ENCODE peak calls at places on chromosomes 1 and 21, in seven cellular contexts. R is transverse colon, T is left lung, Y is heart right ventricle, O is endothelial cell of umbilical vein, Z is body of pancreas, X is fibroblast of lung. I is an unnamed sample. For H3K4me1, the result is how much of the 10 kb centered on the place peaks cover.

GRCh38 chr1:38746413-38746812 is 113.2 kb downstream of the RRAGC start:
- DNase-seq in Z (no peak), R (no peak), Y (peak), X (no peak), T (no peak), O (no peak), I (no peak)

GRCh38 chr1:40495315-40495903 is 13.2 kb upstream of the EXO5 start:
- DNase-seq in Z (no peak), R (no peak), T (no peak), X (peak), Y (no peak), O (no peak), I (no peak)

GRCh38 chr1:25544819-25545218 is 1.4 kb downstream of the LDLRAP1 start:
- DNase-seq in X (no peak), Z (peak), Y (peak), R (peak), T (peak), O (no peak), I (no peak)

GRCh38 chr1:93323185-93323820 is 22.4 kb upstream of the DR1 start:
- DNase-seq in T (no peak), X (no peak), O (no peak), Y (no peak), Z (no peak), R (no peak), I (no peak)

GRCh38 chr21:36065497-36066036 is 4.3 kb upstream of the CBR1 start:
- DNase-seq in R (no peak), T (no peak), X (peak), Z (peak), O (peak), Y (no peak), I (no peak)

GRCh38 chr1:204080163-204080903 is 7.4 kb downstream of the SOX13 start:
- DNase-seq in Y (peak), R (peak), Z (peak), O (no peak), X (peak), T (peak), I (peak)

GRCh38 chr1:60842294-60842693 is 240.1 kb upstream of the NFIA start:
- DNase-seq in Z (no peak), X (no peak), Y (no peak), R (no peak), T (no peak), O (no peak), I (no peak)

GRCh38 chr1:23194119-23194984 is 22.9 kb downstream of the HTR1D start:
- DNase-seq in O (no peak), T (no peak), Z (no peak), X (peak), Y (no peak), R (no peak), I (no peak)

GRCh38 chr1:195763146-195763906 is 844.9 kb downstream of the KCNT2 start:
- DNase-seq in O (no peak), R (no peak), T (no peak), X (no peak), Z (no peak), Y (no peak), I (no peak)

GRCh38 chr21:37873655-37874054 is 42.6 kb downstream of the KCNJ6 start:
- DNase-seq in Z (no peak), R (no peak), T (no peak), Y (no peak), O (peak), X (peak), I (no peak)

GRCh38 chr1:10815863-10816195 is 19.4 kb upstream of the CASZ1 start:
- DNase-seq in Y (no peak), X (no peak), R (peak), T (no peak), Z (peak), O (no peak), I (no peak)

GRCh38 chr1:153789478-153790148 is 14.4 kb downstream of the SLC27A3 start:
- DNase-seq in R (no peak), O (no peak), Z (peak), X (no peak), Y (no peak), T (no peak), I (no peak)

GRCh38 chr21:30580132-30580531 is 10.1 kb downstream of the KRTAP22-2 start:
- DNase-seq in R (no peak), X (no peak), Y (no peak), T (no peak), O (no peak), Z (no peak), I (no peak)

GRCh38 chr21:45248301-45248892 is 39.3 kb downstream of the POFUT2 start:
- DNase-seq in Y (no peak), Z (no peak), X (no peak), T (no peak), R (no peak), O (no peak), I (no peak)
- H3K4me3 ChIP-seq in Y (no peak), Z (no peak), X (peak), T (no peak), R (no peak), O (no peak), I (peak)

GRCh38 chr1:31054349-31054748 is 11.2 kb downstream of the PUM1 start:
- DNase-seq in R (no peak), O (no peak), X (peak), Y (no peak), Z (no peak), T (no peak), I (no peak)

GRCh38 chr1:31058012-31058411 is 7.5 kb downstream of the PUM1 start:
- DNase-seq in Y (no peak), R (no peak), O (no peak), Z (no peak), X (no peak), T (no peak), I (no peak)

GRCh38 chr1:31055501-31055900 is 10.0 kb downstream of the PUM1 start:
- DNase-seq in Y (no peak), R (no peak), X (no peak), T (no peak), Z (no peak), O (no peak), I (no peak)

GRCh38 chr1:31055953-31056352 is 9.6 kb downstream of the PUM1 start:
- DNase-seq in R (no peak), O (no peak), T (no peak), X (no peak), Z (no peak), Y (no peak), I (no peak)

GRCh38 chr1:31054958-31055481 is 10.5 kb downstream of the PUM1 start:
- DNase-seq in X (no peak), R (no peak), Y (no peak), Z (no peak), T (no peak), O (no peak), I (no peak)
- H3K4me1 ChIP-seq in X (under half), R (half or more), Y (half or more), Z (half or more), T (half or more), O (under half), I (under half)

GRCh38 chr1:167631386-167631941 is 1.4 kb downstream of the RCSD1 start:
- DNase-seq in Z (no peak), T (no peak), R (no peak), Y (no peak), X (no peak), O (no peak), I (no peak)

GRCh38 chr1:167630568-167631385 is 745 bp downstream of the RCSD1 start:
- DNase-seq in O (no peak), X (no peak), Z (no peak), T (no peak), Y (no peak), R (peak), I (no peak)

GRCh38 chr1:167629681-167630567 is at the start of gene RCSD1:
- DNase-seq in O (no peak), T (peak), Z (no peak), X (peak), R (peak), Y (peak), I (no peak)

GRCh38 chr1:167633258-167633944 is 3.4 kb downstream of the RCSD1 start:
- DNase-seq in Y (no peak), R (no peak), X (no peak), T (no peak), O (no peak), Z (no peak), I (no peak)

DNA sequence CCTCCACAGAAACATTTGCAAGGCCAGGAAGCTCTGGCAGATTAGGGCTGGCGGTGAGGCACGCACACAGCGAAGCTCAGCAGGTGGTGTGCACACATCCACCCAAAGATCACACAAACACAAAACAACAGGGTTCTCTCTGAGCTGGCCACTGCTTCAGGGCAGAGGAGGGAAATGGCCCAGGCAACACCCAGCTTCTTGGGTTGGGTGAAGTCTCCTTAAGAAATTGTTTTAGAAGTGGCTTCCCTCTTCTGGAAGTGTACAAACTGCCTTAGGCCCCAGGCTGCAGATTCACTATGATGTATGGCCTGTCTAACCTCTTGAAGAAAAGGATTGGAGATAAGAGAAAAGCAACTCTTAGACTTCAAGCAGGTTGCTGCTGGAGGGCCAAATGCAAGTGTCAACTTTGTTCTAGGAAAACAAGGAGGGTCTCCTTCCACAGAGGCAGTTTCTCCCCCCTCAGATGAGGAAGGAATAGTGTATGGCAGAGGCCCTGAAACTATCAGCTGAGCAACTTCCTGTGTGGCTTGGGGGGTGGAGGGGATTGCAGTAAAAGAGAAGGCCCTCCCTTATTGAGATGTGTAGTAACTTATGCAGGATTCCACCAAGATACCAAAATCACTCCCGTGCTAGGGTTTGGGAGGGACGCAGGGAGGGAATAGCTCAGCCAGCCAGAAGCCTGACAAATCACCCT is 2.1 kb downstream of the RCSD1 start:
- DNase-seq in X (no peak), O (no peak), R (peak), T (no peak), Z (no peak), Y (no peak), I (no peak)
- H3K27ac ChIP-seq in X (no peak), O (no peak), R (peak), T (peak), Z (no peak), Y (peak), I (peak)

GRCh38 chr1:247908761-247909160 is 11.3 kb upstream of the OR2T8 start:
- DNase-seq in X (no peak), Z (no peak), Y (no peak), R (no peak), T (no peak), O (no peak), I (no peak)

GRCh38 chr1:247905181-247905580 is 9.8 kb downstream of the OR2W3 start:
- DNase-seq in Y (no peak), T (no peak), Z (no peak), R (no peak), O (no peak), X (no peak), I (no peak)

GRCh38 chr1:247905899-247906503 is 10.6 kb downstream of the OR2W3 start:
- DNase-seq in Y (no peak), X (no peak), R (no peak), O (no peak), T (no peak), Z (no peak), I (no peak)

GRCh38 chr1:247906504-247907047 is 11.2 kb downstream of the OR2W3 start:
- DNase-seq in Y (no peak), R (peak), O (peak), T (no peak), Z (no peak), X (peak), I (no peak)

DNA sequence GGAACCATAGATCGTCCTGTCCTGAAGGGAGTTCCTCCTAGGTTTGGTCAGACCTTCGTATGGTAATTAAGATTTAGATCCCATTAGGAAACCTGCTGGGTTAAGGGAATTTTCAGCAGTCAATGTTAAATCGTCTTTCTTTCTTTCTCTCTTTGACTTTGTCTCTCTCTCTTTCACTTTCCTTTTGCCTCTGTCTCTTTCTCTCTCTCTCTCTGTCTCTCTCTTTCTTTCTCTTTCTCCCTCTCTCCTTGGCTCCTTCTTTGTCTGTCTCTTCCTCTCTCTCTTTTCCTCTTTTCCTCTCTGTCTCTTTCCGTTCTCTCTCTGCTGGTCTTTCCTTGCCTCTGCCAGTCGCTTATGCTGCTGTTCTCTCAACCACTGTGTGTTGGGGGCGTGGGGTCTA is 8.7 kb downstream of the OR2W3 start:
- DNase-seq in X (no peak), Y (no peak), O (no peak), T (no peak), R (no peak), Z (no peak), I (no peak)
- H3K4me3 ChIP-seq in X (no peak), Y (no peak), O (no peak), T (no peak), R (no peak), Z (no peak), I (no peak)

GRCh38 chr1:33097762-33098161 is 16.8 kb downstream of the AZIN2 start:
- DNase-seq in R (no peak), O (no peak), X (no peak), T (no peak), Z (no peak), Y (no peak), I (no peak)

GRCh38 chr1:33098371-33098770 is 17.4 kb downstream of the AZIN2 start:
- DNase-seq in Z (no peak), O (no peak), T (no peak), Y (no peak), X (peak), R (no peak), I (no peak)

GRCh38 chr1:33096358-33097005 is 15.5 kb downstream of the AZIN2 start:
- DNase-seq in X (peak), Y (peak), Z (peak), T (no peak), O (no peak), R (no peak), I (no peak)

GRCh38 chr1:33097137-33097611 is 16.2 kb downstream of the AZIN2 start:
- DNase-seq in R (no peak), T (no peak), O (no peak), Z (no peak), Y (no peak), X (peak), I (no peak)

DNA sequence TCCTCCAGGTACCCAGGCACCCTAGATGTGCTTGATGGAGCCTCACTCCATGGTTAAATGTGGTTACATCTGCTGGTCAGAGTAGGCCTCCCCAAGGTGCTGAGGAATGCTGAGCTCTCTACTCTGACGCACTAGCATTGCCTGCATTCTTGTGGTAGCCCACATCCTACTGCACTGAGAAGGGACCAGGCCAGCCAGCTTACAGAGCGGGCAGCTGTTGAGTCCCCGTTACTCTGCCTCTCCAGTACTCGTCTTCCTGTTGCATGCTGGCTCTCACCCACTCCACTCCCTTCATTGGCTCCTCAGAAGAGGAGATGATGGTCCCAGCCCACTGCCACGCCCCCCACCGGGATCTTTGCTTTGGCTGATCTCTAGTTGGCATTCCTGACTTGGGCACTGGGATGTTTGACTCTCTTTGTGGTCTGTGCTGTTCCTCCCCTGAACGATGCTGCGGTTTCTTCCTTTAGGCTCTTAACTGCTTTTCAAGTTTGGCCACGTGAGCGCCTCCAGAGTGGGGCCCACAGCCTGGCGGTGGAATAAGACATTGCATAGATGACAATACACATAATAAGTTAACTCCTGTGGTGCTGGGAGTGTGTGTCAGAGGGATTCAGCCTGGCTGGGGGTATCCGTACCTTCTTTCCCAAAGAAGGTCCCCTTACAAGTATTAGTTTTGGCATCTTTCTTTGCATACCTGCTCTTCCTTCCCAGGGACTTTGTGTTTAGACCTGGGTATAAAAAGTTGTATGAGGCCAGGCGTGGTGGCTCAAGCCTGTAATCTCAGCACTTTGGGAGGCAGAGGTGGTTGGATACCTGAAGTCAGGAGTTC is 18.6 kb downstream of the AZIN2 start:
- DNase-seq in Z (peak), T (peak), X (peak), R (peak), Y (peak), O (no peak), I (no peak)
- H3K4me1 ChIP-seq in Z (under half), T (under half), X (under half), R (under half), Y (under half), O (under half), I (under half)

I was measured in thoracic aorta.